ENCODE peak calls at places on chromosomes 2 and 18, in six cellular contexts. One of them, this sample, is unnamed.

GRCh38 chr18:8946046-8946838 is 156.3 kb upstream of the NDUFV2 start:
- DNase-seq in stomach: no peak
- DNase-seq in endothelial cell of umbilical vein: no peak
- DNase-seq in heart left ventricle: no peak
- DNase-seq in GM23338: no peak
- DNase-seq in heart right ventricle: no peak
- DNase-seq in this sample: no peak

GRCh38 chr18:53752968-53753367 is 471.5 kb downstream of the MBD2 start:
- DNase-seq in heart right ventricle: no peak
- DNase-seq in heart left ventricle: no peak
- DNase-seq in endothelial cell of umbilical vein: no peak
- DNase-seq in stomach: no peak
- DNase-seq in GM23338: no peak
- DNase-seq in this sample: no peak

GRCh38 chr18:815353-815752 is 3.3 kb upstream of the YES1 start:
- DNase-seq in endothelial cell of umbilical vein: no peak
- DNase-seq in GM23338: no peak
- DNase-seq in heart right ventricle: no peak
- DNase-seq in stomach: no peak
- DNase-seq in heart left ventricle: no peak
- DNase-seq in this sample: no peak

GRCh38 chr2:52347292-52347691 is 1315.4 kb upstream of the NRXN1 start:
- DNase-seq in heart right ventricle: no peak
- DNase-seq in stomach: no peak
- DNase-seq in endothelial cell of umbilical vein: no peak
- DNase-seq in heart left ventricle: no peak
- DNase-seq in GM23338: no peak
- DNase-seq in this sample: no peak

GRCh38 chr18:53906681-53907080 is 317.8 kb downstream of the MBD2 start:
- DNase-seq in GM23338: no peak
- DNase-seq in stomach: no peak
- DNase-seq in heart left ventricle: peak; percentile 49
- DNase-seq in endothelial cell of umbilical vein: no peak
- DNase-seq in heart right ventricle: peak; percentile 55
- DNase-seq in this sample: no peak

GRCh38 chr2:187514930-187515329 is 39.3 kb downstream of the TFPI start:
- DNase-seq in GM23338: no peak
- DNase-seq in heart left ventricle: no peak
- DNase-seq in heart right ventricle: no peak
- DNase-seq in stomach: no peak
- DNase-seq in endothelial cell of umbilical vein: no peak
- DNase-seq in this sample: no peak

GRCh38 chr18:3481696-3482210 is 31.8 kb downstream of the TGIF1 start:
- DNase-seq in stomach: no peak
- DNase-seq in GM23338: peak; percentile 83
- DNase-seq in heart right ventricle: no peak
- DNase-seq in endothelial cell of umbilical vein: peak; percentile 47
- DNase-seq in heart left ventricle: no peak
- DNase-seq in this sample: no peak

GRCh38 chr2:171260471-171261424 is 100.1 kb upstream of the TLK1 start:
- DNase-seq in endothelial cell of umbilical vein: no peak
- DNase-seq in stomach: no peak
- DNase-seq in heart right ventricle: no peak
- DNase-seq in heart left ventricle: no peak
- DNase-seq in GM23338: peak; percentile 80
- DNase-seq in this sample: peak; percentile 37

GRCh38 chr2:229731916-229732315 is 17.6 kb upstream of the DNER start:
- DNase-seq in heart right ventricle: no peak
- DNase-seq in GM23338: no peak
- DNase-seq in heart left ventricle: no peak
- DNase-seq in endothelial cell of umbilical vein: no peak
- DNase-seq in stomach: no peak
- DNase-seq in this sample: peak; percentile 71

GRCh38 chr2:11379558-11379957 is 35.1 kb upstream of the ROCK2 start:
- DNase-seq in GM23338: no peak
- DNase-seq in endothelial cell of umbilical vein: no peak
- DNase-seq in heart left ventricle: no peak
- DNase-seq in stomach: no peak
- DNase-seq in heart right ventricle: no peak
- DNase-seq in this sample: no peak

GRCh38 chr2:16650287-16651249 is 15.1 kb downstream of the CYRIA start:
- DNase-seq in heart left ventricle: no peak
- DNase-seq in GM23338: no peak
- DNase-seq in stomach: no peak
- DNase-seq in endothelial cell of umbilical vein: peak; percentile 90
- DNase-seq in heart right ventricle: no peak
- DNase-seq in this sample: no peak
- H3K4me3 ChIP-seq in heart left ventricle: peak overlapping the region; percentile 6
- H3K4me3 ChIP-seq in GM23338: no peak overlapping the region
- H3K4me3 ChIP-seq in stomach: peak overlapping the region; percentile 18
- H3K4me3 ChIP-seq in endothelial cell of umbilical vein: peak overlapping the region; percentile 48
- H3K4me3 ChIP-seq in heart right ventricle: no peak overlapping the region
- H3K4me3 ChIP-seq in this sample: no peak overlapping the region

DNA sequence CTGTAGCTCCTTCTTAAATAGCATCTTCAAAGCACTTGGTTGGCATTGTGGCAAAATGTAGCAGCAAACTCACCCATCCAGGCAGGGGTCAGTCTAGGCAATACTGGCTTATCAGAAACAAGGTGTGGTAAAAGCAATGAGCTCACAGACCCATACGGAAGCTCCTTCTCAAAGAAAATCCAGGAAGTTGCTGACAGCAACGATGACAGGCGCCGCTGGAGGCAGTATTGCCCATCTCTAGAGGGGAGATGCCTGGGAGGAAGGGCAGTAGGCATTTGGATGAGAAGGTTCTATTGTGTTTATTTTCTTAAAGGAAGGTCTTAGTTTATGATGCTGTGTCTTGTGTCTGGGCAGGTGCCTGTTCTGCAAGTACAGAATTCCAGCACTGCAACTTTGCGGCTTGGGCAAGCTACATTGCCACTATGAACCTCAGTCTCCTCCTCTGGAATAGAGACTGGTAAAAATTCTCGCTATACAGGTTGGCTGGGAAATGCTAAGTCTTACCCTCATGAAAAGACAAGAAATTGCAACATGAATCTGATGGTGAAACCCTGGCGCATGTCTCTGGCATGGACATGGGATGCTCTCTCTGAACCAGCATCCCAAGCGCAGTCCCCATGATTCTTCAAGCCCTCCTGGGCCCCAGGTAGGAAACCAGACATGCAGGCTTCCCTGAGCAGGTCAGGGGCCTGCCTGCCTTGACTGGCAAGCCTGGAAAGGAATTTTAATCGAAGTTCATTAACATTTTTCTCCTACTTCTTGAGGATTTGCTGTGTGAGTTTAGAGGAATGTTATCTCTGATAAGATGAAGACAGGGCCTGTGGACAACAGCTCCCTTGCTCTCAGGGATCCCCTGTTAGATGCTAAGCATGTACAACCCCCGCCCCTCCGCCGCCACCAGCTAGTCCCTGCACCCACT is 156.0 kb downstream of the TFCP2L1 start:
- DNase-seq in endothelial cell of umbilical vein: peak; percentile 7
- DNase-seq in heart left ventricle: no peak
- DNase-seq in heart right ventricle: peak; percentile 25
- DNase-seq in GM23338: peak; percentile 79
- DNase-seq in stomach: peak; percentile 81
- DNase-seq in this sample: no peak
- TF ChIP-seq CTCF in endothelial cell of umbilical vein: peak; percentile 58
- TF ChIP-seq CTCF in heart left ventricle: peak; percentile 29
- TF ChIP-seq CTCF in heart right ventricle: peak; percentile 56
- TF ChIP-seq CTCF in GM23338: peak; percentile 75
- TF ChIP-seq CTCF in stomach: peak; percentile 48
- TF ChIP-seq CTCF in this sample: peak; percentile 31

GRCh38 chr2:105135436-105135835 is 97.6 kb downstream of the MRPS9 start:
- DNase-seq in heart left ventricle: no peak
- DNase-seq in GM23338: no peak
- DNase-seq in endothelial cell of umbilical vein: no peak
- DNase-seq in heart right ventricle: no peak
- DNase-seq in stomach: no peak
- DNase-seq in this sample: no peak
- H3K4me3 ChIP-seq in heart left ventricle: no peak overlapping the region
- H3K4me3 ChIP-seq in GM23338: no peak overlapping the region
- H3K4me3 ChIP-seq in endothelial cell of umbilical vein: no peak overlapping the region
- H3K4me3 ChIP-seq in heart right ventricle: no peak overlapping the region
- H3K4me3 ChIP-seq in stomach: no peak overlapping the region
- H3K4me3 ChIP-seq in this sample: no peak overlapping the region

DNA sequence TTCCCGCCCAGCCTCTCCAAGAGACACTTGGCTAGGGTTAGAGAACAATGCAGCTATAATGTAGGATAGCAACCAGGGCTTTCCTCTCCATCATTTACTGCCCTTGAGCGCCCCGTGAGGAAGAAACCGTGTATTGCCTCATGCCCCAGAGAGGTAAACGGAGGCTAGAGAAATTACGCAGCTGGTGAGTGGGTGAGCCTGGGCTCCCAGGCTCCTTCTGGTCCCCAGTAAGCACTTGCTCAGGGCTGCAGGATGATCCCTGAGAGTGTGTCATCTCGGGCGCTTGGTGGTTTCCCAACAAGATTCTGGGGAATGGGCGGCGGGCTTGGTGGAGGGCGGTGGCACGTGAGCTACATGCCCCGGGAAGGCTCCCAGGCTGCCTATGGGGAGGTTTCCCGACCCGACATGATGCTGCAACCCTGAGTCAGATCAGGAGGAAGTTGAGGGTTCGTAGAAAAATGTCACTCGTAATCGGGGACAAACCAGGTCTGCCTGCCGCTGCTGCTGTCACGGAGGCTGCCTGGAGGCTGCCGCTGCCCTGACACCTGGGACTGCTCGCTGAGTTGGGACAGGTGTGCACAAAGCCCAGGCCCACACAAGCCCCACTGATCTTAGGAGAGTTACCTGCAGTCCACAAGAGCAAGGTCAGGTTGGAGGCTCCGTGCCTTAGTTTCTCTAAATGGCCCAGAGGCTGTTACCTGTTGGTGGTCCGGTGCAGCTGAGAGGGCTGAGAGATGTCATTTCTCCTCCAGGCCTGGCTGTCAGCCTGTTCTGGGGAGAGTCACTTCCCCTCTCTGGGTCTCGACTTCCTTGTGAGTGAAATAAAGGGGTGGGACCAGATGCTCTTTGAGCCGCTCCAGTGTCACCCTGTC is at the start of gene GPR55:
- DNase-seq in GM23338: peak; percentile 83
- DNase-seq in heart right ventricle: no peak
- DNase-seq in heart left ventricle: no peak
- DNase-seq in endothelial cell of umbilical vein: no peak
- DNase-seq in stomach: peak; percentile 24
- DNase-seq in this sample: no peak
- TF ChIP-seq CTCF in GM23338: peak; percentile 70
- TF ChIP-seq CTCF in heart right ventricle: peak; percentile 9
- TF ChIP-seq CTCF in heart left ventricle: no peak
- TF ChIP-seq CTCF in endothelial cell of umbilical vein: no peak
- TF ChIP-seq CTCF in stomach: no peak
- TF ChIP-seq CTCF in this sample: peak; percentile 37

GRCh38 chr2:54598347-54599325 is 124.8 kb upstream of the EML6 start:
- DNase-seq in heart right ventricle: no peak
- DNase-seq in stomach: no peak
- DNase-seq in endothelial cell of umbilical vein: no peak
- DNase-seq in GM23338: no peak
- DNase-seq in heart left ventricle: no peak
- DNase-seq in this sample: no peak

GRCh38 chr2:54595161-54595803 is 128.2 kb upstream of the EML6 start:
- DNase-seq in heart right ventricle: no peak
- DNase-seq in heart left ventricle: no peak
- DNase-seq in GM23338: no peak
- DNase-seq in endothelial cell of umbilical vein: no peak
- DNase-seq in stomach: no peak
- DNase-seq in this sample: no peak

GRCh38 chr2:54597153-54597827 is 126.2 kb upstream of the EML6 start:
- DNase-seq in GM23338: no peak
- DNase-seq in endothelial cell of umbilical vein: no peak
- DNase-seq in heart right ventricle: peak; percentile 75
- DNase-seq in heart left ventricle: peak; percentile 72
- DNase-seq in stomach: peak; percentile 67
- DNase-seq in this sample: no peak

GRCh38 chr2:54594048-54594447 is 129.4 kb upstream of the EML6 start:
- DNase-seq in heart left ventricle: no peak
- DNase-seq in GM23338: no peak
- DNase-seq in endothelial cell of umbilical vein: no peak
- DNase-seq in heart right ventricle: no peak
- DNase-seq in stomach: no peak
- DNase-seq in this sample: no peak

DNA sequence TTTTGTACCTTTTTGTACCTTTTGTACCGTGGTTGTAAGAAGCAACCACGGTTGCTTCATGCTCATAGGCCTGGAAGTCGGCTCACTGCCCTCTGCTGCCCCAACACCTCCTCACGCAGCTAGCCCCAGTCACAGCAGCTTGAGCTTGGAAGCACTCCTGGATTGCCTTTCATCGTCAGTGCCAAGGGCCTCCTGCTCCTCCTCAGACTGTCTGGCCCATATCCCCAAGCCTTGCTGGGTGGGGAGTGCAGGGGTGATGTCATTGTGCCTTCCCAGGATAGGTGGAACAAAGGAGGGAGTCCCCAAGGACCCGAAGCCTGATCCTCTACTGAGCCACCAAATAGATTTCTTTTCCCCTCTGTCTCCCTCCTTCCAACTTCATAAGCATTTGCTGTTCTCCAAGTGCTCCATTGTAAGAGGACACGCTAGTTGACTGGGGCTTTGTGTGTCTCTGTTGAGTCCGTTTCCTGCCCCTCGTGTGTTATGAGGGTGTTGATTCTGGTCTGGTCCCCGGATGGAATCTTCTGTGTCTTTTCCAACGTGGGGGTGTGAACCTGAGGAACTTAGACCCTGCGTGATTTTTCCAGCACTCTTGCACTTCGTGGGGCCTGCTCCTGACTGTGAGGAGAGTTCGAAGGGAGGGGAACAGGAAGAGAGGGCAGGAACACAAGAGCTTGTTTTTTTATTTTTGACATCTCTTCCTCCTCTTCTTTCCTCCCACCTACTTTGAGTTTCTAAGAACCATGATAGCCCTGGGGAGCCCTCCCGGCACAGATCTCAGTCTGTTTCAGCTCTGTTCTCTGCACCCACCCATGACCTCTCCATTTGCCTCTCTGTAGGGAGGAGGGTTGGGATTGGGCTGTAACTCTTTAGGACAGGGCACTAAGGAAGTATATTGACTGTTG is 127.2 kb upstream of the EML6 start:
- DNase-seq in stomach: no peak
- DNase-seq in endothelial cell of umbilical vein: no peak
- DNase-seq in GM23338: no peak
- DNase-seq in heart left ventricle: peak; percentile 70
- DNase-seq in heart right ventricle: peak; percentile 73
- DNase-seq in this sample: no peak
- H3K4me3 ChIP-seq in stomach: no peak overlapping the region
- H3K4me3 ChIP-seq in endothelial cell of umbilical vein: no peak overlapping the region
- H3K4me3 ChIP-seq in GM23338: no peak overlapping the region
- H3K4me3 ChIP-seq in heart left ventricle: no peak overlapping the region
- H3K4me3 ChIP-seq in heart right ventricle: no peak overlapping the region
- H3K4me3 ChIP-seq in this sample: no peak overlapping the region

GRCh38 chr2:46960618-46961017 is 45.0 kb upstream of the MCFD2 start:
- DNase-seq in heart right ventricle: no peak
- DNase-seq in GM23338: no peak
- DNase-seq in endothelial cell of umbilical vein: no peak
- DNase-seq in heart left ventricle: no peak
- DNase-seq in stomach: no peak
- DNase-seq in this sample: no peak
- TF ChIP-seq CTCF in heart right ventricle: no peak
- TF ChIP-seq CTCF in GM23338: no peak
- TF ChIP-seq CTCF in endothelial cell of umbilical vein: no peak
- TF ChIP-seq CTCF in heart left ventricle: no peak
- TF ChIP-seq CTCF in stomach: no peak
- TF ChIP-seq CTCF in this sample: no peak

GRCh38 chr18:42976869-42977268 is 138.6 kb downstream of the RIT2 start:
- DNase-seq in GM23338: no peak
- DNase-seq in heart right ventricle: no peak
- DNase-seq in heart left ventricle: no peak
- DNase-seq in endothelial cell of umbilical vein: no peak
- DNase-seq in stomach: no peak
- DNase-seq in this sample: peak; percentile 53
- H3K4me3 ChIP-seq in GM23338: no peak overlapping the region
- H3K4me3 ChIP-seq in heart right ventricle: no peak overlapping the region
- H3K4me3 ChIP-seq in heart left ventricle: no peak overlapping the region
- H3K4me3 ChIP-seq in endothelial cell of umbilical vein: no peak overlapping the region
- H3K4me3 ChIP-seq in stomach: no peak overlapping the region
- H3K4me3 ChIP-seq in this sample: no peak overlapping the region

This sample was measured in MM.1S.